ENCODE peak calls at places on chromosomes 3 and 15, in six cellular contexts. One of them, this sample, is unnamed.
A peak's percentile ranks its signal among the peaks of the same experiment; 100 is the strongest.

GRCh38 chr3:16332904-16333426 is 68.0 kb downstream of the OXNAD1 start:
- DNase-seq in cardiac muscle cell: peak; percentile 41
- DNase-seq in K562: no peak
- DNase-seq in endodermal cell: no peak
- DNase-seq in CD8-positive, alpha-beta T cell: no peak
- DNase-seq in retinal pigment epithelial cell: peak; percentile 77
- DNase-seq in this sample: peak; percentile 81

GRCh38 chr3:174442317-174442682 is 416.8 kb upstream of the NAALADL2 start:
- DNase-seq in CD8-positive, alpha-beta T cell: no peak
- DNase-seq in cardiac muscle cell: no peak
- DNase-seq in endodermal cell: no peak
- DNase-seq in retinal pigment epithelial cell: peak; percentile 11
- DNase-seq in K562: no peak
- DNase-seq in this sample: no peak

GRCh38 chr3:123652346-123652984 is 67.6 kb upstream of the HACD2 start:
- DNase-seq in retinal pigment epithelial cell: no peak
- DNase-seq in CD8-positive, alpha-beta T cell: no peak
- DNase-seq in cardiac muscle cell: peak; percentile 84
- DNase-seq in endodermal cell: peak; percentile 97
- DNase-seq in K562: peak; percentile 65
- DNase-seq in this sample: peak; percentile 84

GRCh38 chr15:73931441-73931840 is 5.2 kb downstream of the LOXL1 start:
- DNase-seq in K562: no peak
- DNase-seq in endodermal cell: no peak
- DNase-seq in CD8-positive, alpha-beta T cell: no peak
- DNase-seq in cardiac muscle cell: no peak
- DNase-seq in retinal pigment epithelial cell: no peak
- DNase-seq in this sample: no peak

GRCh38 chr3:186181901-186182300 is 73.0 kb upstream of the ETV5 start:
- DNase-seq in endodermal cell: no peak
- DNase-seq in CD8-positive, alpha-beta T cell: no peak
- DNase-seq in K562: no peak
- DNase-seq in cardiac muscle cell: no peak
- DNase-seq in retinal pigment epithelial cell: no peak
- DNase-seq in this sample: no peak

GRCh38 chr3:117735481-117736101 is 1026.0 kb downstream of the TUSC7 start:
- DNase-seq in CD8-positive, alpha-beta T cell: no peak
- DNase-seq in endodermal cell: no peak
- DNase-seq in cardiac muscle cell: no peak
- DNase-seq in K562: no peak
- DNase-seq in retinal pigment epithelial cell: peak; percentile 43
- DNase-seq in this sample: peak; percentile 75

GRCh38 chr3:121918779-121919483 is 24.7 kb downstream of the SLC15A2 start:
- DNase-seq in CD8-positive, alpha-beta T cell: no peak
- DNase-seq in retinal pigment epithelial cell: no peak
- DNase-seq in K562: no peak
- DNase-seq in cardiac muscle cell: no peak
- DNase-seq in endodermal cell: no peak
- DNase-seq in this sample: no peak

GRCh38 chr3:135802171-135802570 is 163.4 kb upstream of the PPP2R3A start:
- DNase-seq in CD8-positive, alpha-beta T cell: no peak
- DNase-seq in K562: no peak
- DNase-seq in endodermal cell: no peak
- DNase-seq in cardiac muscle cell: no peak
- DNase-seq in retinal pigment epithelial cell: no peak
- DNase-seq in this sample: no peak

GRCh38 chr3:38438421-38438820 is 15.3 kb upstream of the ACVR2B start:
- DNase-seq in retinal pigment epithelial cell: no peak
- DNase-seq in K562: no peak
- DNase-seq in cardiac muscle cell: no peak
- DNase-seq in CD8-positive, alpha-beta T cell: peak; percentile 33
- DNase-seq in endodermal cell: no peak
- DNase-seq in this sample: peak; percentile 59

GRCh38 chr3:173943264-173943663 is 545.7 kb downstream of the NLGN1 start:
- DNase-seq in retinal pigment epithelial cell: no peak
- DNase-seq in CD8-positive, alpha-beta T cell: no peak
- DNase-seq in cardiac muscle cell: no peak
- DNase-seq in endodermal cell: no peak
- DNase-seq in K562: no peak
- DNase-seq in this sample: no peak

GRCh38 chr3:196165850-196166249 is 45.4 kb downstream of the ZDHHC19 start:
- DNase-seq in endodermal cell: no peak
- DNase-seq in retinal pigment epithelial cell: no peak
- DNase-seq in cardiac muscle cell: no peak
- DNase-seq in K562: no peak
- DNase-seq in CD8-positive, alpha-beta T cell: no peak
- DNase-seq in this sample: no peak

GRCh38 chr3:177451277-177451880 is 254.1 kb upstream of the TBL1XR1 start:
- DNase-seq in CD8-positive, alpha-beta T cell: no peak
- DNase-seq in retinal pigment epithelial cell: no peak
- DNase-seq in endodermal cell: no peak
- DNase-seq in K562: no peak
- DNase-seq in cardiac muscle cell: no peak
- DNase-seq in this sample: no peak

GRCh38 chr3:42601898-42602581 is 1.6 kb downstream of the NKTR start:
- DNase-seq in retinal pigment epithelial cell: no peak
- DNase-seq in endodermal cell: no peak
- DNase-seq in K562: no peak
- DNase-seq in CD8-positive, alpha-beta T cell: no peak
- DNase-seq in cardiac muscle cell: no peak
- DNase-seq in this sample: peak; percentile 36

GRCh38 chr15:38243278-38243677 is 9.4 kb upstream of the SPRED1 start:
- DNase-seq in retinal pigment epithelial cell: no peak
- DNase-seq in cardiac muscle cell: no peak
- DNase-seq in K562: no peak
- DNase-seq in endodermal cell: no peak
- DNase-seq in CD8-positive, alpha-beta T cell: no peak
- DNase-seq in this sample: no peak

GRCh38 chr3:1583044-1583443 is 490.2 kb downstream of the CNTN6 start:
- DNase-seq in endodermal cell: no peak
- DNase-seq in cardiac muscle cell: no peak
- DNase-seq in retinal pigment epithelial cell: no peak
- DNase-seq in CD8-positive, alpha-beta T cell: no peak
- DNase-seq in K562: no peak
- DNase-seq in this sample: no peak

GRCh38 chr3:177934001-177934891 is 602.0 kb upstream of the KCNMB2 start:
- DNase-seq in retinal pigment epithelial cell: peak; percentile 29
- DNase-seq in endodermal cell: peak; percentile 56
- DNase-seq in K562: no peak
- DNase-seq in CD8-positive, alpha-beta T cell: no peak
- DNase-seq in cardiac muscle cell: peak; percentile 5
- DNase-seq in this sample: peak; percentile 93

GRCh38 chr15:101439920-101440319 is 49.6 kb downstream of the PCSK6 start:
- DNase-seq in cardiac muscle cell: no peak
- DNase-seq in K562: no peak
- DNase-seq in CD8-positive, alpha-beta T cell: no peak
- DNase-seq in retinal pigment epithelial cell: no peak
- DNase-seq in endodermal cell: no peak
- DNase-seq in this sample: peak; percentile 25

GRCh38 chr15:71543413-71543812 is 266.9 kb upstream of the NR2E3 start:
- DNase-seq in CD8-positive, alpha-beta T cell: no peak
- DNase-seq in K562: no peak
- DNase-seq in retinal pigment epithelial cell: no peak
- DNase-seq in cardiac muscle cell: no peak
- DNase-seq in endodermal cell: no peak
- DNase-seq in this sample: no peak

GRCh38 chr15:71538922-71539321 is 271.4 kb upstream of the NR2E3 start:
- DNase-seq in endodermal cell: no peak
- DNase-seq in cardiac muscle cell: no peak
- DNase-seq in CD8-positive, alpha-beta T cell: no peak
- DNase-seq in retinal pigment epithelial cell: no peak
- DNase-seq in K562: no peak
- DNase-seq in this sample: no peak

GRCh38 chr15:71532994-71533393 is 277.4 kb upstream of the NR2E3 start:
- DNase-seq in CD8-positive, alpha-beta T cell: no peak
- DNase-seq in endodermal cell: peak; percentile 77
- DNase-seq in cardiac muscle cell: peak; percentile 30
- DNase-seq in K562: peak; percentile 63
- DNase-seq in retinal pigment epithelial cell: no peak
- DNase-seq in this sample: peak; percentile 57

GRCh38 chr15:71542836-71543235 is 267.5 kb upstream of the NR2E3 start:
- DNase-seq in CD8-positive, alpha-beta T cell: no peak
- DNase-seq in retinal pigment epithelial cell: no peak
- DNase-seq in endodermal cell: no peak
- DNase-seq in cardiac muscle cell: no peak
- DNase-seq in K562: no peak
- DNase-seq in this sample: no peak

GRCh38 chr15:71538181-71538580 is 272.2 kb upstream of the NR2E3 start:
- DNase-seq in endodermal cell: no peak
- DNase-seq in retinal pigment epithelial cell: no peak
- DNase-seq in CD8-positive, alpha-beta T cell: no peak
- DNase-seq in cardiac muscle cell: no peak
- DNase-seq in K562: no peak
- DNase-seq in this sample: no peak
- TF ChIP-seq CTCF in endodermal cell: no peak
- TF ChIP-seq CTCF in retinal pigment epithelial cell: no peak
- TF ChIP-seq CTCF in CD8-positive, alpha-beta T cell: no peak
- TF ChIP-seq CTCF in cardiac muscle cell: no peak
- TF ChIP-seq CTCF in K562: no peak
- TF ChIP-seq CTCF in this sample: no peak

GRCh38 chr3:45795882-45796765 is at the start of gene SLC6A20:
- DNase-seq in endodermal cell: peak; percentile 80
- DNase-seq in K562: no peak
- DNase-seq in CD8-positive, alpha-beta T cell: no peak
- DNase-seq in cardiac muscle cell: peak; percentile 16
- DNase-seq in retinal pigment epithelial cell: peak; percentile 30
- DNase-seq in this sample: no peak
- H3K4me3 ChIP-seq in endodermal cell: peak within 1 kb of the TSS; percentile 77
- H3K4me3 ChIP-seq in K562: no peak within 1 kb of the TSS
- H3K4me3 ChIP-seq in CD8-positive, alpha-beta T cell: peak within 1 kb of the TSS; percentile 44
- H3K4me3 ChIP-seq in cardiac muscle cell: peak within 1 kb of the TSS; percentile 51
- H3K4me3 ChIP-seq in retinal pigment epithelial cell: peak within 1 kb of the TSS; percentile 83
- H3K4me3 ChIP-seq in this sample: peak within 1 kb of the TSS; percentile 3

DNA sequence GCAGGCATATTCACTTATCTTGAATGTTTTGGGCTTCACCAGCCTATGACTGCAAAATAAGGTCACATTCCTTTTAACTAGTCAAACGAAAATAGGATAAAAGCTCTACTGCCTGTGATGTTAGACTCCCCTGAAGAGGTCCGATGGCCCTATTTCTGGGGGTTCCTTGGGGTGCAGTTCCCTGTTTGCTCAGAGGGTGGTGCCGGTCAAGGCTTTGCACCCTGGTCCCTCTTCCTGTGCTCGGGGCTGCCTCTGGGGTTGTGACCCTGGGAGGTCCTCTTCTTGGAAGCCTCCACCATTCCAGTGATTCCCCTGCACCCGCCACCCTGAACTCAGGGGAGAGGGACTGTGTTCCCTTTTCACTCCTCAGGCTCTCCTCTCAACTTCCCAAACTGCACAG is 86.7 kb upstream of the ANKRD34C start:
- DNase-seq in cardiac muscle cell: no peak
- DNase-seq in endodermal cell: peak; percentile 64
- DNase-seq in retinal pigment epithelial cell: no peak
- DNase-seq in K562: peak; percentile 34
- DNase-seq in CD8-positive, alpha-beta T cell: no peak
- DNase-seq in this sample: no peak
- TF ChIP-seq CTCF in cardiac muscle cell: no peak
- TF ChIP-seq CTCF in endodermal cell: peak; percentile 60
- TF ChIP-seq CTCF in retinal pigment epithelial cell: peak; percentile 36
- TF ChIP-seq CTCF in K562: peak; percentile 39
- TF ChIP-seq CTCF in CD8-positive, alpha-beta T cell: no peak
- TF ChIP-seq CTCF in this sample: peak; percentile 21

GRCh38 chr3:170579646-170580045 is 6.2 kb downstream of the SLC7A14 start:
- DNase-seq in cardiac muscle cell: no peak
- DNase-seq in retinal pigment epithelial cell: no peak
- DNase-seq in endodermal cell: no peak
- DNase-seq in CD8-positive, alpha-beta T cell: no peak
- DNase-seq in K562: no peak
- DNase-seq in this sample: no peak

GRCh38 chr3:170585937-170586310 is at the start of gene SLC7A14:
- DNase-seq in cardiac muscle cell: peak; percentile 38
- DNase-seq in retinal pigment epithelial cell: no peak
- DNase-seq in CD8-positive, alpha-beta T cell: no peak
- DNase-seq in K562: no peak
- DNase-seq in endodermal cell: peak; percentile 87
- DNase-seq in this sample: peak; percentile 17

GRCh38 chr3:170585008-170585936 is 603 bp downstream of the SLC7A14 start:
- DNase-seq in cardiac muscle cell: peak; percentile 37
- DNase-seq in retinal pigment epithelial cell: no peak
- DNase-seq in K562: no peak
- DNase-seq in endodermal cell: peak; percentile 81
- DNase-seq in CD8-positive, alpha-beta T cell: no peak
- DNase-seq in this sample: no peak

GRCh38 chr3:170589113-170589512 is 3.2 kb upstream of the SLC7A14 start:
- DNase-seq in endodermal cell: no peak
- DNase-seq in K562: no peak
- DNase-seq in cardiac muscle cell: no peak
- DNase-seq in retinal pigment epithelial cell: peak; percentile 62
- DNase-seq in CD8-positive, alpha-beta T cell: no peak
- DNase-seq in this sample: no peak

DNA sequence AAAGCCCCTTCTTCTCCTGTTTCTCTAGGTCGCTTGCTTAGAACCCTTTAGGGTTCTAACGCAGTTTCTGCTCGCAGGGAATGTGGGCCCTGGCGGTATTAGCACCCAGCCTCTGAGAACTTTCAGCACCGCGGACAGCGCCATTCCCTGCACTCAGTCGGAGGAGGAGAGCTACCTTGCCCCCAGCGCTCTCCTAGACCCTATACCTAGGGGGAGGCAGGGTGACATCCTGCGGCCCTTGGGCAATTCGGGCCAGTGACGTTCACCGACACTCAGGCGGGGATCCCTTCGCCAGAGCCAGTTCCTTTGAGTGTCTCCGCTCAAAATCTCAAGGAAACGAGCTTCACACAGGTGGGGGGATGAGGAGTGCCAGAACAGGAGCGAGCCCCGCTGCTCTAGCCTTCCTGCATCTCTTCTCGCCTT is 1.3 kb downstream of the SLC7A14 start:
- DNase-seq in CD8-positive, alpha-beta T cell: peak; percentile 22
- DNase-seq in endodermal cell: peak; percentile 96
- DNase-seq in cardiac muscle cell: peak; percentile 94
- DNase-seq in K562: peak; percentile 76
- DNase-seq in retinal pigment epithelial cell: peak; percentile 22
- DNase-seq in this sample: peak; percentile 74
- H3K4me3 ChIP-seq in CD8-positive, alpha-beta T cell: no peak overlapping the region
- H3K4me3 ChIP-seq in endodermal cell: peak overlapping the region; percentile 77
- H3K4me3 ChIP-seq in cardiac muscle cell: no peak overlapping the region
- H3K4me3 ChIP-seq in K562: no peak overlapping the region
- H3K4me3 ChIP-seq in retinal pigment epithelial cell: peak overlapping the region; percentile 54
- H3K4me3 ChIP-seq in this sample: no peak overlapping the region

GRCh38 chr15:43771816-43772215 is 5.0 kb downstream of the ELL3 start:
- DNase-seq in K562: no peak
- DNase-seq in endodermal cell: no peak
- DNase-seq in cardiac muscle cell: no peak
- DNase-seq in CD8-positive, alpha-beta T cell: no peak
- DNase-seq in retinal pigment epithelial cell: no peak
- DNase-seq in this sample: no peak

GRCh38 chr15:43774062-43774461 is 2.7 kb downstream of the ELL3 start:
- DNase-seq in endodermal cell: no peak
- DNase-seq in CD8-positive, alpha-beta T cell: no peak
- DNase-seq in retinal pigment epithelial cell: no peak
- DNase-seq in K562: no peak
- DNase-seq in cardiac muscle cell: no peak
- DNase-seq in this sample: no peak

GRCh38 chr15:43772624-43773023 is 4.1 kb downstream of the ELL3 start:
- DNase-seq in CD8-positive, alpha-beta T cell: no peak
- DNase-seq in retinal pigment epithelial cell: no peak
- DNase-seq in endodermal cell: no peak
- DNase-seq in cardiac muscle cell: no peak
- DNase-seq in K562: no peak
- DNase-seq in this sample: no peak

GRCh38 chr15:43763819-43764446 is 12.8 kb downstream of the ELL3 start:
- DNase-seq in retinal pigment epithelial cell: no peak
- DNase-seq in cardiac muscle cell: no peak
- DNase-seq in K562: no peak
- DNase-seq in CD8-positive, alpha-beta T cell: no peak
- DNase-seq in endodermal cell: no peak
- DNase-seq in this sample: peak; percentile 21

GRCh38 chr15:43769584-43770228 is 7.1 kb downstream of the ELL3 start:
- DNase-seq in CD8-positive, alpha-beta T cell: peak; percentile 63
- DNase-seq in retinal pigment epithelial cell: no peak
- DNase-seq in cardiac muscle cell: peak; percentile 69
- DNase-seq in endodermal cell: peak; percentile 89
- DNase-seq in K562: peak; percentile 59
- DNase-seq in this sample: peak; percentile 82
- TF ChIP-seq CTCF in CD8-positive, alpha-beta T cell: peak; percentile 89
- TF ChIP-seq CTCF in retinal pigment epithelial cell: peak; percentile 97
- TF ChIP-seq CTCF in cardiac muscle cell: peak; percentile 95
- TF ChIP-seq CTCF in endodermal cell: peak; percentile 92
- TF ChIP-seq CTCF in K562: peak; percentile 77
- TF ChIP-seq CTCF in this sample: peak; percentile 94